ENCODE peak calls at places on chromosomes 5 and 9, in ten cellular contexts. One of them, this sample, is unnamed. For H3K9me3 and H3K4me1, the result is how much of the 10 kb centered on the place peaks cover.

GRCh38 chr9:15469406-15469805 is 41.4 kb downstream of the PSIP1 start:
- DNase-seq in A549: no peak
- DNase-seq in right atrium auricular region: no peak
- DNase-seq in kidney: no peak
- DNase-seq in IMR-90: peak
- DNase-seq in tibial nerve: no peak
- DNase-seq in naive thymus-derived CD4-positive, alpha-beta T cell: no peak
- DNase-seq in HepG2: no peak
- DNase-seq in SJSA1: no peak
- DNase-seq in CD8-positive, alpha-beta memory T cell: no peak
- DNase-seq in this sample: no peak

GRCh38 chr5:5295361-5295760 is 127.1 kb upstream of the ICE1 start:
- DNase-seq in CD8-positive, alpha-beta memory T cell: no peak
- DNase-seq in SJSA1: no peak
- DNase-seq in HepG2: no peak
- DNase-seq in tibial nerve: no peak
- DNase-seq in right atrium auricular region: peak
- DNase-seq in A549: no peak
- DNase-seq in IMR-90: no peak
- DNase-seq in kidney: no peak
- DNase-seq in naive thymus-derived CD4-positive, alpha-beta T cell: no peak
- DNase-seq in this sample: no peak

GRCh38 chr9:123796618-123797484 is 133.1 kb downstream of the DENND1A start:
- DNase-seq in HepG2: no peak
- DNase-seq in A549: no peak
- DNase-seq in right atrium auricular region: no peak
- DNase-seq in naive thymus-derived CD4-positive, alpha-beta T cell: no peak
- DNase-seq in tibial nerve: no peak
- DNase-seq in IMR-90: no peak
- DNase-seq in kidney: no peak
- DNase-seq in SJSA1: no peak
- DNase-seq in CD8-positive, alpha-beta memory T cell: no peak
- DNase-seq in this sample: no peak

GRCh38 chr5:41790038-41790776 is 80.0 kb downstream of the OXCT1 start:
- DNase-seq in CD8-positive, alpha-beta memory T cell: no peak
- DNase-seq in kidney: no peak
- DNase-seq in tibial nerve: no peak
- DNase-seq in SJSA1: no peak
- DNase-seq in A549: no peak
- DNase-seq in IMR-90: peak
- DNase-seq in HepG2: no peak
- DNase-seq in naive thymus-derived CD4-positive, alpha-beta T cell: no peak
- DNase-seq in right atrium auricular region: no peak
- DNase-seq in this sample: no peak

GRCh38 chr9:64773491-64773931 is 511.5 kb downstream of the FOXD4L5 start:
- DNase-seq in HepG2: no peak
- DNase-seq in tibial nerve: peak
- DNase-seq in IMR-90: no peak
- DNase-seq in right atrium auricular region: no peak
- DNase-seq in CD8-positive, alpha-beta memory T cell: no peak
- DNase-seq in kidney: peak
- DNase-seq in SJSA1: no peak
- DNase-seq in naive thymus-derived CD4-positive, alpha-beta T cell: no peak
- DNase-seq in A549: no peak
- DNase-seq in this sample: no peak

GRCh38 chr9:14752271-14752670 is 29.7 kb upstream of the CER1 start:
- DNase-seq in SJSA1: no peak
- DNase-seq in IMR-90: no peak
- DNase-seq in kidney: no peak
- DNase-seq in right atrium auricular region: no peak
- DNase-seq in HepG2: no peak
- DNase-seq in CD8-positive, alpha-beta memory T cell: no peak
- DNase-seq in naive thymus-derived CD4-positive, alpha-beta T cell: no peak
- DNase-seq in tibial nerve: no peak
- DNase-seq in A549: no peak
- DNase-seq in this sample: no peak

GRCh38 chr5:170662966-170663365 is 120.6 kb upstream of the GABRP start:
- DNase-seq in naive thymus-derived CD4-positive, alpha-beta T cell: no peak
- DNase-seq in CD8-positive, alpha-beta memory T cell: no peak
- DNase-seq in SJSA1: no peak
- DNase-seq in HepG2: no peak
- DNase-seq in right atrium auricular region: no peak
- DNase-seq in IMR-90: no peak
- DNase-seq in kidney: no peak
- DNase-seq in tibial nerve: no peak
- DNase-seq in A549: no peak
- DNase-seq in this sample: no peak

GRCh38 chr9:93028448-93029006 is 30.0 kb upstream of the SUSD3 start:
- DNase-seq in tibial nerve: no peak
- DNase-seq in A549: no peak
- DNase-seq in CD8-positive, alpha-beta memory T cell: peak
- DNase-seq in kidney: no peak
- DNase-seq in SJSA1: no peak
- DNase-seq in IMR-90: no peak
- DNase-seq in naive thymus-derived CD4-positive, alpha-beta T cell: peak
- DNase-seq in HepG2: no peak
- DNase-seq in right atrium auricular region: no peak
- DNase-seq in this sample: no peak

GRCh38 chr5:142143878-142144277 is 35.3 kb downstream of the NDFIP1 start:
- DNase-seq in A549: peak
- DNase-seq in CD8-positive, alpha-beta memory T cell: no peak
- DNase-seq in HepG2: peak
- DNase-seq in right atrium auricular region: no peak
- DNase-seq in SJSA1: no peak
- DNase-seq in naive thymus-derived CD4-positive, alpha-beta T cell: no peak
- DNase-seq in IMR-90: peak
- DNase-seq in kidney: no peak
- DNase-seq in tibial nerve: no peak
- DNase-seq in this sample: no peak

GRCh38 chr5:58022055-58022454 is 437.8 kb downstream of the PLK2 start:
- DNase-seq in SJSA1: no peak
- DNase-seq in tibial nerve: no peak
- DNase-seq in IMR-90: peak
- DNase-seq in HepG2: no peak
- DNase-seq in kidney: no peak
- DNase-seq in A549: no peak
- DNase-seq in CD8-positive, alpha-beta memory T cell: no peak
- DNase-seq in right atrium auricular region: no peak
- DNase-seq in naive thymus-derived CD4-positive, alpha-beta T cell: no peak
- DNase-seq in this sample: no peak

GRCh38 chr5:132819468-132819867 is 6.4 kb downstream of the SOWAHA start:
- DNase-seq in SJSA1: no peak
- DNase-seq in right atrium auricular region: no peak
- DNase-seq in CD8-positive, alpha-beta memory T cell: no peak
- DNase-seq in A549: no peak
- DNase-seq in naive thymus-derived CD4-positive, alpha-beta T cell: no peak
- DNase-seq in IMR-90: no peak
- DNase-seq in kidney: no peak
- DNase-seq in tibial nerve: no peak
- DNase-seq in HepG2: no peak
- DNase-seq in this sample: no peak

GRCh38 chr9:2800385-2801179 is 43.3 kb downstream of the PUM3 start:
- DNase-seq in SJSA1: no peak
- DNase-seq in IMR-90: peak
- DNase-seq in A549: no peak
- DNase-seq in naive thymus-derived CD4-positive, alpha-beta T cell: no peak
- DNase-seq in kidney: no peak
- DNase-seq in HepG2: peak
- DNase-seq in tibial nerve: no peak
- DNase-seq in CD8-positive, alpha-beta memory T cell: no peak
- DNase-seq in right atrium auricular region: no peak
- DNase-seq in this sample: no peak

GRCh38 chr9:71984388-71985069 is 73.1 kb downstream of the C9orf85 start:
- DNase-seq in IMR-90: peak
- DNase-seq in A549: no peak
- DNase-seq in naive thymus-derived CD4-positive, alpha-beta T cell: no peak
- DNase-seq in SJSA1: no peak
- DNase-seq in kidney: no peak
- DNase-seq in tibial nerve: no peak
- DNase-seq in right atrium auricular region: no peak
- DNase-seq in HepG2: no peak
- DNase-seq in CD8-positive, alpha-beta memory T cell: no peak
- DNase-seq in this sample: no peak

GRCh38 chr9:92151691-92152393 is 36.6 kb upstream of the SPTLC1 start:
- DNase-seq in naive thymus-derived CD4-positive, alpha-beta T cell: no peak
- DNase-seq in CD8-positive, alpha-beta memory T cell: no peak
- DNase-seq in tibial nerve: no peak
- DNase-seq in right atrium auricular region: peak
- DNase-seq in kidney: peak
- DNase-seq in IMR-90: peak
- DNase-seq in SJSA1: peak
- DNase-seq in A549: no peak
- DNase-seq in HepG2: no peak
- DNase-seq in this sample: no peak

GRCh38 chr5:168288349-168289245 is 2.8 kb upstream of the WWC1 start:
- DNase-seq in right atrium auricular region: no peak
- DNase-seq in kidney: peak
- DNase-seq in naive thymus-derived CD4-positive, alpha-beta T cell: no peak
- DNase-seq in A549: no peak
- DNase-seq in IMR-90: no peak
- DNase-seq in HepG2: peak
- DNase-seq in SJSA1: no peak
- DNase-seq in CD8-positive, alpha-beta memory T cell: no peak
- DNase-seq in tibial nerve: no peak
- DNase-seq in this sample: no peak
- H3K27ac ChIP-seq in right atrium auricular region: no peak
- H3K27ac ChIP-seq in kidney: peak
- H3K27ac ChIP-seq in naive thymus-derived CD4-positive, alpha-beta T cell: no peak
- H3K27ac ChIP-seq in A549: peak
- H3K27ac ChIP-seq in IMR-90: no peak
- H3K27ac ChIP-seq in HepG2: no peak
- H3K27ac ChIP-seq in SJSA1: no peak
- H3K27ac ChIP-seq in CD8-positive, alpha-beta memory T cell: no peak
- H3K27ac ChIP-seq in tibial nerve: no peak
- H3K27ac ChIP-seq in this sample: no peak

GRCh38 chr5:74529101-74529500 is 111.4 kb downstream of the ENC1 start:
- DNase-seq in tibial nerve: no peak
- DNase-seq in right atrium auricular region: no peak
- DNase-seq in HepG2: no peak
- DNase-seq in SJSA1: no peak
- DNase-seq in IMR-90: no peak
- DNase-seq in A549: no peak
- DNase-seq in CD8-positive, alpha-beta memory T cell: no peak
- DNase-seq in naive thymus-derived CD4-positive, alpha-beta T cell: no peak
- DNase-seq in kidney: no peak
- DNase-seq in this sample: no peak
- H3K9me3 ChIP-seq in tibial nerve: under half
- H3K9me3 ChIP-seq in right atrium auricular region: under half
- H3K9me3 ChIP-seq in HepG2: under half
- H3K9me3 ChIP-seq in SJSA1: under half
- H3K9me3 ChIP-seq in IMR-90: under half
- H3K9me3 ChIP-seq in A549: under half
- H3K9me3 ChIP-seq in CD8-positive, alpha-beta memory T cell: under half
- H3K9me3 ChIP-seq in naive thymus-derived CD4-positive, alpha-beta T cell: under half
- H3K9me3 ChIP-seq in kidney: under half
- H3K9me3 ChIP-seq in this sample: under half

GRCh38 chr9:122141671-122142070 is 17.9 kb downstream of the NDUFA8 start:
- DNase-seq in right atrium auricular region: no peak
- DNase-seq in IMR-90: no peak
- DNase-seq in tibial nerve: no peak
- DNase-seq in kidney: no peak
- DNase-seq in SJSA1: no peak
- DNase-seq in CD8-positive, alpha-beta memory T cell: no peak
- DNase-seq in naive thymus-derived CD4-positive, alpha-beta T cell: no peak
- DNase-seq in HepG2: no peak
- DNase-seq in A549: no peak
- DNase-seq in this sample: no peak

GRCh38 chr9:122138560-122139268 is 20.9 kb downstream of the NDUFA8 start:
- DNase-seq in tibial nerve: no peak
- DNase-seq in IMR-90: peak
- DNase-seq in naive thymus-derived CD4-positive, alpha-beta T cell: no peak
- DNase-seq in A549: no peak
- DNase-seq in kidney: no peak
- DNase-seq in right atrium auricular region: no peak
- DNase-seq in HepG2: peak
- DNase-seq in CD8-positive, alpha-beta memory T cell: no peak
- DNase-seq in SJSA1: no peak
- DNase-seq in this sample: no peak

GRCh38 chr9:122143296-122143695 is 16.3 kb downstream of the NDUFA8 start:
- DNase-seq in IMR-90: no peak
- DNase-seq in CD8-positive, alpha-beta memory T cell: no peak
- DNase-seq in A549: no peak
- DNase-seq in kidney: no peak
- DNase-seq in right atrium auricular region: no peak
- DNase-seq in SJSA1: no peak
- DNase-seq in naive thymus-derived CD4-positive, alpha-beta T cell: no peak
- DNase-seq in tibial nerve: no peak
- DNase-seq in HepG2: no peak
- DNase-seq in this sample: no peak

GRCh38 chr9:122144006-122144405 is 15.6 kb downstream of the NDUFA8 start:
- DNase-seq in kidney: no peak
- DNase-seq in A549: no peak
- DNase-seq in naive thymus-derived CD4-positive, alpha-beta T cell: no peak
- DNase-seq in CD8-positive, alpha-beta memory T cell: no peak
- DNase-seq in tibial nerve: no peak
- DNase-seq in IMR-90: no peak
- DNase-seq in right atrium auricular region: no peak
- DNase-seq in SJSA1: no peak
- DNase-seq in HepG2: no peak
- DNase-seq in this sample: no peak

GRCh38 chr9:122140368-122141193 is 19.0 kb downstream of the NDUFA8 start:
- DNase-seq in HepG2: peak
- DNase-seq in A549: no peak
- DNase-seq in naive thymus-derived CD4-positive, alpha-beta T cell: no peak
- DNase-seq in IMR-90: no peak
- DNase-seq in SJSA1: no peak
- DNase-seq in kidney: no peak
- DNase-seq in right atrium auricular region: no peak
- DNase-seq in CD8-positive, alpha-beta memory T cell: no peak
- DNase-seq in tibial nerve: no peak
- DNase-seq in this sample: no peak
- H3K4me1 ChIP-seq in HepG2: half or more
- H3K4me1 ChIP-seq in A549: under half
- H3K4me1 ChIP-seq in naive thymus-derived CD4-positive, alpha-beta T cell: under half
- H3K4me1 ChIP-seq in IMR-90: under half
- H3K4me1 ChIP-seq in SJSA1: under half
- H3K4me1 ChIP-seq in kidney: under half
- H3K4me1 ChIP-seq in right atrium auricular region: under half
- H3K4me1 ChIP-seq in CD8-positive, alpha-beta memory T cell: under half
- H3K4me1 ChIP-seq in tibial nerve: under half
- H3K4me1 ChIP-seq in this sample: under half

GRCh38 chr5:108432024-108432423 is 50.1 kb upstream of the FBXL17 start:
- DNase-seq in right atrium auricular region: no peak
- DNase-seq in SJSA1: no peak
- DNase-seq in A549: no peak
- DNase-seq in tibial nerve: no peak
- DNase-seq in CD8-positive, alpha-beta memory T cell: no peak
- DNase-seq in HepG2: no peak
- DNase-seq in IMR-90: peak
- DNase-seq in kidney: no peak
- DNase-seq in naive thymus-derived CD4-positive, alpha-beta T cell: no peak
- DNase-seq in this sample: no peak

GRCh38 chr5:108430931-108431608 is 49.2 kb upstream of the FBXL17 start:
- DNase-seq in right atrium auricular region: no peak
- DNase-seq in HepG2: no peak
- DNase-seq in naive thymus-derived CD4-positive, alpha-beta T cell: no peak
- DNase-seq in A549: no peak
- DNase-seq in kidney: no peak
- DNase-seq in IMR-90: peak
- DNase-seq in SJSA1: no peak
- DNase-seq in tibial nerve: no peak
- DNase-seq in CD8-positive, alpha-beta memory T cell: no peak
- DNase-seq in this sample: no peak

GRCh38 chr5:108437425-108437824 is 55.5 kb upstream of the FBXL17 start:
- DNase-seq in HepG2: no peak
- DNase-seq in A549: no peak
- DNase-seq in SJSA1: no peak
- DNase-seq in CD8-positive, alpha-beta memory T cell: no peak
- DNase-seq in naive thymus-derived CD4-positive, alpha-beta T cell: no peak
- DNase-seq in right atrium auricular region: no peak
- DNase-seq in kidney: no peak
- DNase-seq in IMR-90: no peak
- DNase-seq in tibial nerve: no peak
- DNase-seq in this sample: no peak

GRCh38 chr5:108433600-108433999 is 51.7 kb upstream of the FBXL17 start:
- DNase-seq in HepG2: no peak
- DNase-seq in IMR-90: no peak
- DNase-seq in tibial nerve: no peak
- DNase-seq in right atrium auricular region: no peak
- DNase-seq in A549: no peak
- DNase-seq in naive thymus-derived CD4-positive, alpha-beta T cell: no peak
- DNase-seq in kidney: no peak
- DNase-seq in CD8-positive, alpha-beta memory T cell: no peak
- DNase-seq in SJSA1: no peak
- DNase-seq in this sample: no peak
- H3K27ac ChIP-seq in HepG2: no peak
- H3K27ac ChIP-seq in IMR-90: no peak
- H3K27ac ChIP-seq in tibial nerve: no peak
- H3K27ac ChIP-seq in right atrium auricular region: no peak
- H3K27ac ChIP-seq in A549: no peak
- H3K27ac ChIP-seq in naive thymus-derived CD4-positive, alpha-beta T cell: no peak
- H3K27ac ChIP-seq in kidney: no peak
- H3K27ac ChIP-seq in CD8-positive, alpha-beta memory T cell: no peak
- H3K27ac ChIP-seq in SJSA1: no peak
- H3K27ac ChIP-seq in this sample: no peak